ENCODE peak calls at places on chromosomes 4 and X, in five cellular contexts. One of them, this sample, is unnamed.

GRCh38 chrX:153775631-153776595 is 4.9 kb upstream of the SRPK3 start:
- DNase-seq in prostate gland: no peak
- DNase-seq in endothelial cell of umbilical vein: no peak
- DNase-seq in suprapubic skin: no peak
- DNase-seq in GM12892: no peak
- DNase-seq in this sample: peak; percentile 51

GRCh38 chrX:132171478-132171877 is 43.7 kb upstream of the FRMD7 start:
- DNase-seq in prostate gland: no peak
- DNase-seq in endothelial cell of umbilical vein: peak; percentile 30
- DNase-seq in suprapubic skin: no peak
- DNase-seq in GM12892: no peak
- DNase-seq in this sample: no peak

GRCh38 chr4:19309365-19309764 is 942.3 kb upstream of the SLIT2 start:
- DNase-seq in prostate gland: no peak
- DNase-seq in endothelial cell of umbilical vein: peak; percentile 55
- DNase-seq in suprapubic skin: no peak
- DNase-seq in GM12892: no peak
- DNase-seq in this sample: no peak

GRCh38 chr4:7691061-7691460 is 248.6 kb downstream of the AFAP1 start:
- DNase-seq in prostate gland: no peak
- DNase-seq in endothelial cell of umbilical vein: no peak
- DNase-seq in suprapubic skin: no peak
- DNase-seq in GM12892: no peak
- DNase-seq in this sample: no peak

GRCh38 chr4:36159208-36159607 is 85.1 kb downstream of the ARAP2 start:
- DNase-seq in prostate gland: no peak
- DNase-seq in endothelial cell of umbilical vein: no peak
- DNase-seq in suprapubic skin: no peak
- DNase-seq in GM12892: no peak
- DNase-seq in this sample: no peak

GRCh38 chr4:53905935-53906377 is 158.4 kb downstream of the CHIC2 start:
- DNase-seq in prostate gland: no peak
- DNase-seq in endothelial cell of umbilical vein: no peak
- DNase-seq in suprapubic skin: no peak
- DNase-seq in GM12892: no peak
- DNase-seq in this sample: no peak

GRCh38 chr4:148831945-148832344 is 389.7 kb upstream of the NR3C2 start:
- DNase-seq in prostate gland: no peak
- DNase-seq in endothelial cell of umbilical vein: peak; percentile 95
- DNase-seq in suprapubic skin: no peak
- DNase-seq in GM12892: no peak
- DNase-seq in this sample: no peak

GRCh38 chrX:56029188-56029587 is 203.0 kb upstream of the KLF8 start:
- DNase-seq in prostate gland: no peak
- DNase-seq in endothelial cell of umbilical vein: no peak
- DNase-seq in suprapubic skin: no peak
- DNase-seq in GM12892: no peak
- DNase-seq in this sample: no peak

GRCh38 chr4:73770917-73771316 is 30.5 kb downstream of the CXCL8 start:
- DNase-seq in prostate gland: no peak
- DNase-seq in endothelial cell of umbilical vein: no peak
- DNase-seq in suprapubic skin: no peak
- DNase-seq in GM12892: no peak
- DNase-seq in this sample: no peak

GRCh38 chr4:140607852-140608251 is 39.1 kb upstream of the UCP1 start:
- DNase-seq in prostate gland: no peak
- DNase-seq in endothelial cell of umbilical vein: no peak
- DNase-seq in suprapubic skin: no peak
- DNase-seq in GM12892: no peak
- DNase-seq in this sample: no peak

GRCh38 chrX:123803331-123803983 is 56.4 kb upstream of the XIAP start:
- DNase-seq in prostate gland: peak; percentile 43
- DNase-seq in endothelial cell of umbilical vein: peak; percentile 91
- DNase-seq in suprapubic skin: no peak
- DNase-seq in GM12892: no peak
- DNase-seq in this sample: no peak

GRCh38 chr4:136183513-136183912 is 1348.8 kb downstream of the PCDH18 start:
- DNase-seq in prostate gland: no peak
- DNase-seq in endothelial cell of umbilical vein: no peak
- DNase-seq in suprapubic skin: no peak
- DNase-seq in GM12892: no peak
- DNase-seq in this sample: no peak

GRCh38 chr4:125484912-125485311 is 170.2 kb downstream of the FAT4 start:
- DNase-seq in prostate gland: no peak
- DNase-seq in endothelial cell of umbilical vein: no peak
- DNase-seq in suprapubic skin: no peak
- DNase-seq in GM12892: no peak
- DNase-seq in this sample: peak; percentile 23

GRCh38 chr4:163654621-163655020 is 160.1 kb downstream of the TMA16 start:
- DNase-seq in prostate gland: no peak
- DNase-seq in endothelial cell of umbilical vein: no peak
- DNase-seq in suprapubic skin: no peak
- DNase-seq in GM12892: no peak
- DNase-seq in this sample: no peak

GRCh38 chr4:39616651-39617050 is 22.0 kb downstream of the SMIM14 start:
- DNase-seq in prostate gland: no peak
- DNase-seq in endothelial cell of umbilical vein: peak; percentile 84
- DNase-seq in suprapubic skin: no peak
- DNase-seq in GM12892: no peak
- DNase-seq in this sample: no peak

GRCh38 chrX:38154340-38154739 is 66.3 kb downstream of the SRPX start:
- DNase-seq in prostate gland: no peak
- DNase-seq in endothelial cell of umbilical vein: no peak
- DNase-seq in suprapubic skin: no peak
- DNase-seq in GM12892: no peak
- DNase-seq in this sample: no peak

GRCh38 chr4:7769308-7769841 is 170.3 kb downstream of the AFAP1 start:
- DNase-seq in prostate gland: no peak
- DNase-seq in endothelial cell of umbilical vein: no peak
- DNase-seq in suprapubic skin: no peak
- DNase-seq in GM12892: no peak
- DNase-seq in this sample: no peak

GRCh38 chrX:14670819-14671218 is 141.5 kb downstream of the GLRA2 start:
- DNase-seq in prostate gland: no peak
- DNase-seq in endothelial cell of umbilical vein: no peak
- DNase-seq in suprapubic skin: no peak
- DNase-seq in GM12892: no peak
- DNase-seq in this sample: no peak

GRCh38 chr4:20383969-20384368 is 132.3 kb downstream of the SLIT2 start:
- DNase-seq in prostate gland: no peak
- DNase-seq in endothelial cell of umbilical vein: no peak
- DNase-seq in suprapubic skin: no peak
- DNase-seq in GM12892: no peak
- DNase-seq in this sample: no peak

GRCh38 chrX:48508400-48509244 is at the start of gene PORCN:
- DNase-seq in prostate gland: peak; percentile 70
- DNase-seq in endothelial cell of umbilical vein: peak; percentile 60
- DNase-seq in suprapubic skin: peak; percentile 83
- DNase-seq in GM12892: peak; percentile 93
- DNase-seq in this sample: peak; percentile 95
- TF ChIP-seq POLR2A in prostate gland: peak; percentile 36
- TF ChIP-seq POLR2A in endothelial cell of umbilical vein: peak; percentile 70
- TF ChIP-seq POLR2A in suprapubic skin: no peak
- TF ChIP-seq POLR2A in GM12892: peak; percentile 57
- TF ChIP-seq POLR2A in this sample: no peak

GRCh38 chr4:158810487-158811215 is 41.8 kb downstream of the FNIP2 start:
- DNase-seq in prostate gland: peak; percentile 68
- DNase-seq in endothelial cell of umbilical vein: peak; percentile 95
- DNase-seq in suprapubic skin: peak; percentile 83
- DNase-seq in GM12892: no peak
- DNase-seq in this sample: no peak
- TF ChIP-seq POLR2AphosphoS5 in prostate gland: peak; percentile 46
- TF ChIP-seq POLR2AphosphoS5 in endothelial cell of umbilical vein: no peak
- TF ChIP-seq POLR2AphosphoS5 in suprapubic skin: peak; percentile 38
- TF ChIP-seq POLR2AphosphoS5 in GM12892: no peak
- TF ChIP-seq POLR2AphosphoS5 in this sample: no peak

DNA sequence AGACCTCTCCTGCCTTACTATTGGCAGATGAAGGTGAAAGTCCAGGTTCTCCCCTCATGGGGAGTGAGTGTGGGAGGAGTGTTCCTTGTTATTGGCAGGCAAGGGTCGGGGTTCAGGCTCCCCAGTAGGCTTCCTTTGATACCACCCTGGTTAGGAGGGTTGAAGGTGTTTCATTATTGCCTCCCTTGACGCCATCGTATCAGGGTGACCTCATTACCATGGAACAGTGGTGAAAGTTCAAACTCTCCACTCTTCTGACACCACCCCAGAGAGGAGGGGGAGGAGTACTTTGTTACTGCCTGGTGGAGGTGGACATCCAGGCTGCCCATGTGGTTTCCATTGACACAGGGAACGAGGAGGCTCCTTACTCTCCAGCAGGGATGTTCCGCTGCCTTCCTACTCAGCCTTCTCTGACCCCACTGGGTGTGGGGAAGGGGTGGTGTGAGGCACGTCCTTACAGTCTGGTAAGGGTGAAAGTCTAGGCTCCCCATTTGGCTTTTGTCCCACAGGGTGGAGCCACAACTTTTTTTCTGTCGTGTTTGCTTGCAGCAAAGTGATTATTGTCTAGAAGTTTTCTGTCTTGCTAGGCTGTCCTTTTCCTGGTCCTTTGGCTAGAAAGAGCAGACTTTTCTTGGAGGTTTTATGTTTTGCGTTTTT is 37.2 kb upstream of the USP9X start:
- DNase-seq in prostate gland: no peak
- DNase-seq in endothelial cell of umbilical vein: no peak
- DNase-seq in suprapubic skin: no peak
- DNase-seq in GM12892: no peak
- DNase-seq in this sample: no peak
- TF ChIP-seq POLR2A in prostate gland: no peak
- TF ChIP-seq POLR2A in endothelial cell of umbilical vein: no peak
- TF ChIP-seq POLR2A in suprapubic skin: no peak
- TF ChIP-seq POLR2A in GM12892: no peak
- TF ChIP-seq POLR2A in this sample: no peak

GRCh38 chr4:169314906-169315305 is 44.1 kb upstream of the SH3RF1 start:
- DNase-seq in prostate gland: peak; percentile 56
- DNase-seq in endothelial cell of umbilical vein: peak; percentile 88
- DNase-seq in suprapubic skin: no peak
- DNase-seq in GM12892: no peak
- DNase-seq in this sample: no peak
- TF ChIP-seq POLR2AphosphoS5 in prostate gland: peak; percentile 18
- TF ChIP-seq POLR2AphosphoS5 in endothelial cell of umbilical vein: peak; percentile 32
- TF ChIP-seq POLR2AphosphoS5 in suprapubic skin: no peak
- TF ChIP-seq POLR2AphosphoS5 in GM12892: no peak
- TF ChIP-seq POLR2AphosphoS5 in this sample: no peak

DNA sequence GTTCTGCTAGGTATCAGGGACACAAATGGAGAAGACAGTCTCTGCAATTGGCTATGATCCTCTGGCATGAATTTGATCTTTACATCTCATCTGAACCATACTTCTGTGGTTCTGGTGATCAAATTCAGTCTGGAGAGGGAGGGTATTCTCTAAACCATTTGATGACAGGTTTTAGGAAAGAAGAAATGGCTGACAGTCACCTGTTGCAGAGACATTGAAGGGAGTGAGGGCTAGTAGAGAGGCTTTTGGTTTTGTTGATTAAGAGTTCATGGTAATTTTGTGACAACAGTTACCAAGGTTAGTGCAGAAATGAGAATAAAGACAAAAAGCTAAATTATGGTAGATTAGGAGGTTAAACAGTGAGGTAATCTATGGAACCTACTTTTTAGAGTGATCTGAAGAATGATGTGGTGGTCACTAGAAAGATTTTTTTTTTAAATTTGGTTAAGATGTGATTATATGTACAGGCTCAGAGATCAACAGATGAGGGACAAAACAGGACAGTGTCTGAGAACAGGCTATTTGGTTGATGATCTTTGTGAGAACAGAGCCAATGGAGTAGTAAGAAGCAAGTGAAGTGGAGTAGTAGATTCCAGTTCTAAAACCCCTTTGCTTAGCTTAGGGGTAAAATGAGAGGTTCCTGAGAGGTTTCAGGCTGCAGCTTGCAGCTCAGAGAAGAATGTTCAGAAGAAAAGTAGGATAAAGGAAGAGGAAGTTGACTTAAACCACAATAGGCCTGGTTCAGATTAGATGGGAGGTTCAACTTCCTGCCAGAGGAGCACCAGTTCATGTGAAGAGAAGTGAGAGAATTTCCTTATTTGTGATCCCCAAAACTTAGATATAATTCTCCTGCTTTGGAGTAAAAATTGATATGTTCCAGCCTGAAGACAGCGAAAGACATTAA is 34.7 kb downstream of the VSIG4 start:
- DNase-seq in prostate gland: no peak
- DNase-seq in endothelial cell of umbilical vein: no peak
- DNase-seq in suprapubic skin: no peak
- DNase-seq in GM12892: no peak
- DNase-seq in this sample: no peak
- TF ChIP-seq POLR2A in prostate gland: no peak
- TF ChIP-seq POLR2A in endothelial cell of umbilical vein: no peak
- TF ChIP-seq POLR2A in suprapubic skin: no peak
- TF ChIP-seq POLR2A in GM12892: no peak
- TF ChIP-seq POLR2A in this sample: no peak

GRCh38 chr4:123976285-123976684 is 579.7 kb downstream of the SPRY1 start:
- DNase-seq in prostate gland: no peak
- DNase-seq in endothelial cell of umbilical vein: peak; percentile 90
- DNase-seq in suprapubic skin: no peak
- DNase-seq in GM12892: no peak
- DNase-seq in this sample: no peak
- TF ChIP-seq POLR2AphosphoS5 in prostate gland: no peak
- TF ChIP-seq POLR2AphosphoS5 in endothelial cell of umbilical vein: no peak
- TF ChIP-seq POLR2AphosphoS5 in suprapubic skin: no peak
- TF ChIP-seq POLR2AphosphoS5 in GM12892: no peak
- TF ChIP-seq POLR2AphosphoS5 in this sample: no peak

DNA sequence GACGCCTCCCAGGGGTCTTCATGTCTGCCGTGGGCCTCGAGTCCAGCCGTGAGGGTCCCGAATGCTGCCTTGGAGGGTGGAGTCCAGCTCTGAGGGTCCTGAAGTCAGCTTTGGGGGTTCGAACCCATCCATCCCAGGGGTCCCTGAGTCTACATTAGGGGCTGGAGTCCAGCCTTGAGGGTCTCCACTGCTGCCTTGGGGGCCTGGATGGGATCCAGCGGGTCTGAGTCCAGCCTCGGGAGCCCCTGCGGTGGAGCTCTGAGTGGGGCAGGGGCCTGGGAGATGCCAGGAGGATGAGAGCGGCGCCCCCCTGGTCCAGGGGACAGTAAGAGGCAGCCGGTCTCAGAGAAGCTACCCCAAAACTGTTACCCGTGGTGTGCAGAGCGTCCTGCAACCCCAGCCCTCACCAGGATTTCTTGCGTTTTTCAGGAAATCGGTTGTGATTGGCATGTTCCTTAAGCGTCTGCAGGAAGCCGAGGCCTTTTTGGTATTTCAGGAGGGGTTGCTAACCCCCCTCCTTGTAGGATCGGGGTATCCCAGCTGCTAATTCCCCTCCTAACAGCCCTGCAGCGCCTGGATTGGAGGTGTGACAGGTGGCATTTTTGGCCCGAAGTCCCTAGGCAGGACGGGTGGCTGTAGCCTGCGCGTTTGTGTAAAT is 1.7 kb upstream of the GTPBP6 start:
- DNase-seq in prostate gland: no peak
- DNase-seq in endothelial cell of umbilical vein: peak; percentile 28
- DNase-seq in suprapubic skin: peak; percentile 74
- DNase-seq in GM12892: no peak
- DNase-seq in this sample: peak; percentile 87
- TF ChIP-seq POLR2A in prostate gland: no peak
- TF ChIP-seq POLR2A in endothelial cell of umbilical vein: no peak
- TF ChIP-seq POLR2A in suprapubic skin: no peak
- TF ChIP-seq POLR2A in GM12892: no peak
- TF ChIP-seq POLR2A in this sample: no peak